ENCODE peak calls at places on chromosomes 4 and X, in seven cellular contexts. One of them, this sample, is unnamed.

GRCh38 chr4:185307136-185307950 is 88.4 kb downstream of the LRP2BP start:
- DNase-seq in DMS53: peak
- DNase-seq in psoas muscle: no peak
- DNase-seq in endothelial cell of umbilical vein: no peak
- DNase-seq in CD4-positive, CD25-positive, alpha-beta regulatory T cell: peak
- DNase-seq in fibroblast of the aortic adventitia: no peak
- DNase-seq in EL: no peak
- DNase-seq in this sample: no peak

GRCh38 chrX:14616876-14617275 is 87.5 kb downstream of the GLRA2 start:
- DNase-seq in DMS53: no peak
- DNase-seq in psoas muscle: no peak
- DNase-seq in endothelial cell of umbilical vein: no peak
- DNase-seq in CD4-positive, CD25-positive, alpha-beta regulatory T cell: no peak
- DNase-seq in fibroblast of the aortic adventitia: peak
- DNase-seq in EL: no peak
- DNase-seq in this sample: no peak

GRCh38 chr4:162272215-162272614 is 108.4 kb upstream of the FSTL5 start:
- DNase-seq in DMS53: no peak
- DNase-seq in psoas muscle: no peak
- DNase-seq in endothelial cell of umbilical vein: no peak
- DNase-seq in CD4-positive, CD25-positive, alpha-beta regulatory T cell: no peak
- DNase-seq in fibroblast of the aortic adventitia: no peak
- DNase-seq in EL: no peak
- DNase-seq in this sample: no peak

GRCh38 chrX:8364369-8365141 is 100.1 kb upstream of the VCX3B start:
- DNase-seq in DMS53: peak
- DNase-seq in psoas muscle: no peak
- DNase-seq in endothelial cell of umbilical vein: no peak
- DNase-seq in CD4-positive, CD25-positive, alpha-beta regulatory T cell: no peak
- DNase-seq in fibroblast of the aortic adventitia: no peak
- DNase-seq in EL: no peak
- DNase-seq in this sample: peak

GRCh38 chr4:113476800-113477199 is 284.7 kb downstream of the CAMK2D start:
- DNase-seq in DMS53: peak
- DNase-seq in psoas muscle: no peak
- DNase-seq in endothelial cell of umbilical vein: no peak
- DNase-seq in CD4-positive, CD25-positive, alpha-beta regulatory T cell: peak
- DNase-seq in fibroblast of the aortic adventitia: peak
- DNase-seq in EL: peak
- DNase-seq in this sample: no peak

GRCh38 chrX:153371256-153371655 is 29.9 kb downstream of the PNMA6E start:
- DNase-seq in DMS53: no peak
- DNase-seq in psoas muscle: no peak
- DNase-seq in endothelial cell of umbilical vein: no peak
- DNase-seq in CD4-positive, CD25-positive, alpha-beta regulatory T cell: no peak
- DNase-seq in fibroblast of the aortic adventitia: no peak
- DNase-seq in EL: no peak
- DNase-seq in this sample: no peak

GRCh38 chr4:40255722-40256281 is 59.0 kb downstream of the RHOH start:
- DNase-seq in DMS53: peak
- DNase-seq in psoas muscle: no peak
- DNase-seq in endothelial cell of umbilical vein: peak
- DNase-seq in CD4-positive, CD25-positive, alpha-beta regulatory T cell: no peak
- DNase-seq in fibroblast of the aortic adventitia: peak
- DNase-seq in EL: peak
- DNase-seq in this sample: no peak

GRCh38 chr4:106333186-106333585 is 16.8 kb downstream of the AIMP1 start:
- DNase-seq in DMS53: no peak
- DNase-seq in psoas muscle: no peak
- DNase-seq in endothelial cell of umbilical vein: peak
- DNase-seq in CD4-positive, CD25-positive, alpha-beta regulatory T cell: no peak
- DNase-seq in fibroblast of the aortic adventitia: no peak
- DNase-seq in EL: no peak
- DNase-seq in this sample: no peak

GRCh38 chr4:139243448-139244365 is 36.3 kb downstream of the MGARP start:
- DNase-seq in DMS53: peak
- DNase-seq in psoas muscle: no peak
- DNase-seq in endothelial cell of umbilical vein: peak
- DNase-seq in CD4-positive, CD25-positive, alpha-beta regulatory T cell: no peak
- DNase-seq in fibroblast of the aortic adventitia: peak
- DNase-seq in EL: peak
- DNase-seq in this sample: no peak

GRCh38 chr4:85762204-85762884 is 287.4 kb downstream of the ARHGAP24 start:
- DNase-seq in DMS53: no peak
- DNase-seq in psoas muscle: no peak
- DNase-seq in endothelial cell of umbilical vein: peak
- DNase-seq in CD4-positive, CD25-positive, alpha-beta regulatory T cell: no peak
- DNase-seq in fibroblast of the aortic adventitia: peak
- DNase-seq in EL: peak
- DNase-seq in this sample: no peak

GRCh38 chr4:109044446-109044845 is 258.0 kb downstream of the COL25A1 start:
- DNase-seq in DMS53: no peak
- DNase-seq in psoas muscle: no peak
- DNase-seq in endothelial cell of umbilical vein: no peak
- DNase-seq in CD4-positive, CD25-positive, alpha-beta regulatory T cell: no peak
- DNase-seq in fibroblast of the aortic adventitia: no peak
- DNase-seq in EL: no peak
- DNase-seq in this sample: no peak

GRCh38 chr4:25128671-25129070 is 31.6 kb downstream of the SEPSECS start:
- DNase-seq in DMS53: no peak
- DNase-seq in psoas muscle: no peak
- DNase-seq in endothelial cell of umbilical vein: no peak
- DNase-seq in CD4-positive, CD25-positive, alpha-beta regulatory T cell: no peak
- DNase-seq in fibroblast of the aortic adventitia: no peak
- DNase-seq in EL: no peak
- DNase-seq in this sample: no peak

GRCh38 chr4:8341691-8342090 is 72.1 kb downstream of the HTRA3 start:
- DNase-seq in DMS53: no peak
- DNase-seq in psoas muscle: peak
- DNase-seq in endothelial cell of umbilical vein: no peak
- DNase-seq in CD4-positive, CD25-positive, alpha-beta regulatory T cell: no peak
- DNase-seq in fibroblast of the aortic adventitia: no peak
- DNase-seq in EL: no peak
- DNase-seq in this sample: no peak

GRCh38 chr4:40193018-40193571 is 3.7 kb upstream of the RHOH start:
- DNase-seq in DMS53: no peak
- DNase-seq in psoas muscle: no peak
- DNase-seq in endothelial cell of umbilical vein: no peak
- DNase-seq in CD4-positive, CD25-positive, alpha-beta regulatory T cell: peak
- DNase-seq in fibroblast of the aortic adventitia: no peak
- DNase-seq in EL: no peak
- DNase-seq in this sample: peak

GRCh38 chr4:54440394-54441223 is 211.5 kb downstream of the PDGFRA start:
- DNase-seq in DMS53: peak
- DNase-seq in psoas muscle: no peak
- DNase-seq in endothelial cell of umbilical vein: peak
- DNase-seq in CD4-positive, CD25-positive, alpha-beta regulatory T cell: peak
- DNase-seq in fibroblast of the aortic adventitia: peak
- DNase-seq in EL: peak
- DNase-seq in this sample: peak

GRCh38 chrX:100316987-100317386 is 93.1 kb downstream of the PCDH19 start:
- DNase-seq in DMS53: no peak
- DNase-seq in psoas muscle: no peak
- DNase-seq in endothelial cell of umbilical vein: no peak
- DNase-seq in CD4-positive, CD25-positive, alpha-beta regulatory T cell: no peak
- DNase-seq in fibroblast of the aortic adventitia: no peak
- DNase-seq in EL: no peak
- DNase-seq in this sample: no peak

GRCh38 chr4:86926428-86927086 is 8.3 kb upstream of the AFF1 start:
- DNase-seq in DMS53: no peak
- DNase-seq in psoas muscle: no peak
- DNase-seq in endothelial cell of umbilical vein: no peak
- DNase-seq in CD4-positive, CD25-positive, alpha-beta regulatory T cell: no peak
- DNase-seq in fibroblast of the aortic adventitia: no peak
- DNase-seq in EL: peak
- DNase-seq in this sample: no peak

GRCh38 chrX:120456973-120457372 is 12.1 kb downstream of the LAMP2 start:
- DNase-seq in DMS53: no peak
- DNase-seq in psoas muscle: no peak
- DNase-seq in endothelial cell of umbilical vein: no peak
- DNase-seq in CD4-positive, CD25-positive, alpha-beta regulatory T cell: peak
- DNase-seq in fibroblast of the aortic adventitia: peak
- DNase-seq in EL: peak
- DNase-seq in this sample: peak

GRCh38 chr4:10582059-10582686 is 102.4 kb downstream of the CLNK start:
- DNase-seq in DMS53: peak
- DNase-seq in psoas muscle: no peak
- DNase-seq in endothelial cell of umbilical vein: peak
- DNase-seq in CD4-positive, CD25-positive, alpha-beta regulatory T cell: peak
- DNase-seq in fibroblast of the aortic adventitia: peak
- DNase-seq in EL: peak
- DNase-seq in this sample: no peak

GRCh38 chrX:153991013-153991580 is 18.5 kb downstream of the TMEM187 start:
- DNase-seq in DMS53: no peak
- DNase-seq in psoas muscle: no peak
- DNase-seq in endothelial cell of umbilical vein: no peak
- DNase-seq in CD4-positive, CD25-positive, alpha-beta regulatory T cell: no peak
- DNase-seq in fibroblast of the aortic adventitia: no peak
- DNase-seq in EL: no peak
- DNase-seq in this sample: no peak

GRCh38 chrX:13283968-13284914 is 35.6 kb downstream of the ATXN3L start:
- DNase-seq in DMS53: no peak
- DNase-seq in psoas muscle: no peak
- DNase-seq in endothelial cell of umbilical vein: peak
- DNase-seq in CD4-positive, CD25-positive, alpha-beta regulatory T cell: no peak
- DNase-seq in fibroblast of the aortic adventitia: peak
- DNase-seq in EL: peak
- DNase-seq in this sample: no peak

This sample was measured in Jurkat, Clone E6-1.